ENCODE peak calls at places on chromosomes 12 and 14, in five cellular contexts. Q is adrenal gland; T is pancreas; O is CD8-positive, alpha-beta memory T cell; U is CD4-positive, alpha-beta T cell. N is an unnamed sample. For H3K27me3, the result is how much of the 10 kb centered on the place peaks cover.

GRCh38 chr12:70758494-70758845 is 121.2 kb upstream of the PTPRB start:
- DNase-seq in Q (no peak), T (no peak), O (no peak), U (no peak), N (no peak)

GRCh38 chr12:1559729-1560128 is 34.7 kb downstream of the FBXL14 start:
- DNase-seq in Q (no peak), T (no peak), O (no peak), U (no peak), N (no peak)

GRCh38 chr14:20460458-20461229 is 590 bp downstream of the PIP4P1 start:
- DNase-seq in Q (peak), T (peak), O (peak), U (peak), N (peak)

GRCh38 chr12:24066865-24067264 is 117.4 kb upstream of the SOX5 start:
- DNase-seq in Q (no peak), T (no peak), O (no peak), U (no peak), N (no peak)

GRCh38 chr12:132318618-132319033 is 10.8 kb downstream of the GALNT9 start:
- DNase-seq in Q (no peak), T (no peak), O (no peak), U (no peak), N (no peak)

GRCh38 chr12:26628234-26628633 is 204.8 kb downstream of the ITPR2 start:
- DNase-seq in Q (no peak), T (no peak), O (no peak), U (no peak), N (no peak)

GRCh38 chr12:28057856-28058615 is 85.5 kb upstream of the PTHLH start:
- DNase-seq in Q (no peak), T (no peak), O (no peak), U (no peak), N (no peak)

GRCh38 chr12:91179315-91179714 is 3.3 kb downstream of the DCN start:
- DNase-seq in Q (no peak), T (no peak), O (no peak), U (no peak), N (no peak)

GRCh38 chr12:127811988-127812387 is 455.0 kb upstream of the TMEM132C start:
- DNase-seq in Q (no peak), T (no peak), O (no peak), U (no peak), N (no peak)

GRCh38 chr12:46402451-46402850 is 29.9 kb upstream of the SLC38A2 start:
- DNase-seq in Q (peak), T (no peak), O (no peak), U (no peak), N (no peak)

GRCh38 chr12:47277972-47278448 is 198.3 kb upstream of the AMIGO2 start:
- DNase-seq in Q (no peak), T (no peak), O (no peak), U (no peak), N (no peak)

GRCh38 chr12:25764409-25764808 is 194.1 kb upstream of the RASSF8 start:
- DNase-seq in Q (no peak), T (no peak), O (no peak), U (no peak), N (no peak)

GRCh38 chr12:82040987-82041743 is 282.0 kb upstream of the PPFIA2 start:
- DNase-seq in Q (no peak), T (no peak), O (no peak), U (no peak), N (no peak)

GRCh38 chr12:77841467-77842054 is 10.9 kb downstream of the NAV3 start:
- DNase-seq in Q (peak), T (no peak), O (no peak), U (no peak), N (no peak)

GRCh38 chr14:55374771-55375170 is 36.9 kb downstream of the ATG14 start:
- DNase-seq in Q (no peak), T (no peak), O (no peak), U (no peak), N (no peak)

DNA sequence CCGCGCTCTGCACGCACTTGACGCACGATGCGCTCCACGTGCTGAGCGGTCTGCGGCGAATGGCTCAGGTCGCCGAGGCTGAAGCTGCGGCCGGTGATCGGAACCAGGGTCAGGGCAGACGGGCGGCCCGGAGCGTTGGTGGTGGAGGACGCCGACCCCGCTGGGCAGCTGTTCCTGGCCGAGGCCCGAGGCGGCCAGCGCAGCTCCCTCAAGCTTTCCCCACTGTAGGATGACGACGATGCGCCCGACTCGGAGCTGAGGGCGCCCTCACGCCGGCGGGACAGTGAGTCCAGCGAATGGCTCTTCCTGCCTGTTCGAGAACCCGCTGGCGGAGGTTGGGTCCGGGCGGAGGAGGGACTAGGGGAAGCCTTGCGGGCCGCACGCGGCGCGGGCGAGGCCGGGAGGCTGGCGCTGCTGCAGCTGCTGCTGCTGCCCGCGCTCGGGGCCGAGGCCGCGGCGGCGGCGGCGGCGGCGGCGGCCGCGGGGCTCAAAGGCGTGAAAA is 2.0 kb downstream of the CCDC177 start:
- DNase-seq in Q (no peak), T (no peak), O (no peak), U (no peak), N (peak)
- H3K27me3 ChIP-seq in Q (half or more), T (under half), O (under half), U (half or more), N (under half)

GRCh38 chr12:123962530-123962929 is 10.1 kb downstream of the CCDC92 start:
- DNase-seq in Q (no peak), T (no peak), O (no peak), U (no peak), N (no peak)

GRCh38 chr12:123966596-123966995 is 6.0 kb downstream of the CCDC92 start:
- DNase-seq in Q (no peak), T (no peak), O (no peak), U (no peak), N (no peak)

GRCh38 chr12:123965382-123965781 is 7.2 kb downstream of the CCDC92 start:
- DNase-seq in Q (no peak), T (no peak), O (no peak), U (no peak), N (no peak)

GRCh38 chr12:123961585-123961984 is 11.0 kb downstream of the CCDC92 start:
- DNase-seq in Q (no peak), T (no peak), O (no peak), U (no peak), N (no peak)

GRCh38 chr12:123963829-123964228 is 8.8 kb downstream of the CCDC92 start:
- DNase-seq in Q (no peak), T (no peak), O (no peak), U (no peak), N (no peak)
- H3K27me3 ChIP-seq in Q (under half), T (under half), O (under half), U (under half), N (under half)

GRCh38 chr14:57080691-57081090 is 188.0 kb downstream of the EXOC5 start:
- DNase-seq in Q (no peak), T (no peak), O (no peak), U (no peak), N (no peak)
- H3K27me3 ChIP-seq in Q (under half), T (under half), O (under half), U (under half), N (under half)

DNA sequence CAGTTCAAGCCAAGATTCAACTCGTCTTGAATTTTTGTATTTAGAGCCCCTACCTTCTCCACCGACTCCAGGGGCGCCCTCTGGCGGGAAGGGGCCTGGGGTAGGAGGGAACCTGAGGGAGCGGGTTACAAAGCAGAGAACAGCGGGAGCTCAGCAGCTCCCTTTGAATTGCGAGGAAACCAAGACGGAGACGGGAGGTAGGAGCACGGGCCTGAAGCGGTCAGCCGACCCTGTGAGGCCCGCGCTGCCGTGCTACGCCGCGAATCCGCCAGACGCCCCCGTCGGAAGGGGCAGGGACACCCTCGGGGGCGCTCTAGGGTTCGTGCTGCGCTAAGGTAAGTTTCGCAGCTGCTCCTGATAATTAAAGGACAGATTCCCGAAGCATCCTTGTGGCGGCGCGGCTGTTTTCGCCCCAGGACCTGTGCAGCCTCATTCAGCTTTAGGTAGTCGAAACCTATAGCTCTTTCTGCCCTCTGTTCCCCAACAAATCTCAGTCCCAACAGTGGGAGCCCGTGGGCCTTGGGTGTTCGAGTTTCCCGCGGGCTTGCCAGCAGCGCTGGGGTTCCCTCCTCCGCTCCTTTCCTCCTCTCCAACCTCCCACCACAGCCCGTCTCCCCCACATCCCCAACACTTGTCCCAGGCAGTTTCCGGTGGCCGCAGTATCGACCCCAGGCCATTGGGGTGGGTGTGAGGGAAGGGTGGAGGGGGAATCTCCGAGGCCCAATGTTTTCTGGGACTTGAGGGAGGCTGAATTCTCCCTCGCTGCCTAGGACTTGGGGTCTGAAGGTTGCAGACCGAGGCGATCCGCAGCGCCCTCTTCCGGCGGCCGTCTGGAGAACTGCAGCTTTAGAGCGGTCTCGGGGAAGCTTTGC is 5.1 kb upstream of the NKX2-1 start:
- DNase-seq in Q (no peak), T (no peak), O (no peak), U (no peak), N (peak)
- H3K27me3 ChIP-seq in Q (half or more), T (under half), O (under half), U (half or more), N (under half)

GRCh38 chr14:51576899-51577298 is 74.8 kb upstream of the FRMD6 start:
- DNase-seq in Q (no peak), T (no peak), O (no peak), U (no peak), N (no peak)

GRCh38 chr14:51578853-51579252 is 72.9 kb upstream of the FRMD6 start:
- DNase-seq in Q (no peak), T (no peak), O (no peak), U (no peak), N (no peak)

GRCh38 chr14:51581017-51581881 is 70.5 kb upstream of the FRMD6 start:
- DNase-seq in Q (no peak), T (no peak), O (no peak), U (no peak), N (no peak)

DNA sequence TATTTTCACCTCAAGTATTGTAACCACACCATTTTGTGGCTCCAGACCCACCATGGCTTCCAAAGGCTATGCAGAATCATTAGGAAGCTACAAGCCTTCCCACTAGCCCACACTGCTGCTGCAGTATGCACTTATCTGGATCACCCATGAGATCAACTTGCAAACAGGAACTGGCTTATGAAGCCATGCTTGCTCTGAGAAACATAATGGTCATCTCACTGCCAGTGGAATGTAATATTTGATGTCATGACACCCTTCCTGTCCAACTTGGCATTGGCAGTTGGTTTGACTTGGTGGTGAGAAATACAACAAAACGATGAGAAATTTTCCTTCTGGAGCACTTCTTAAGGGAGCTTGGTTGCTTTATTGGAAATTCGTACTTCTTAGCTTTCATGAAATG is 69.3 kb upstream of the FRMD6 start:
- DNase-seq in Q (no peak), T (no peak), O (no peak), U (no peak), N (no peak)
- H3K27me3 ChIP-seq in Q (under half), T (under half), O (under half), U (under half), N (under half)

DNA sequence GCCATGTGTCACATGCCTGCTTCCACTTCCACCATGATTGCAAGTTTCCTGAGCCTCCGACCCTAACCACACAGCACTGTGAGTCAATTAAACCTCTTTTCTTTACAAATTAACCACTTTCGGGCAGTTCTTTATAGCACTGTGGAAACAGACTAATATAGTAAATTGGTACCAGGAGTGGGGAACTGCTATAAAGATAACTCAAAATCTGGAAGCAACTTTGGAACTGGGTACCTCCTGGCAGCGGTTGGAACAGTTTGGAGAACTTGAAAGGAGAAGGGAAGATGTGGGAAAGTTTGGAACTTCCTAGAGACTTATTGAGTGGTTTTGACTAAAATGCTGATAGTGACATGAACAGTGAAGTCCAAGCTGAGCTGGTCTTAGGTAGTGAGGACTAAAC is 436.1 kb downstream of the TMEM121 start:
- DNase-seq in Q (no peak), T (no peak), O (no peak), U (no peak), N (no peak)
- H3K27me3 ChIP-seq in Q (under half), T (under half), O (under half), U (under half), N (under half)

GRCh38 chr14:94773017-94773681 is 3.2 kb upstream of the GSC start:
- DNase-seq in Q (no peak), T (no peak), O (no peak), U (no peak), N (peak)
- H3K27me3 ChIP-seq in Q (half or more), T (under half), O (under half), U (half or more), N (under half)

DNA sequence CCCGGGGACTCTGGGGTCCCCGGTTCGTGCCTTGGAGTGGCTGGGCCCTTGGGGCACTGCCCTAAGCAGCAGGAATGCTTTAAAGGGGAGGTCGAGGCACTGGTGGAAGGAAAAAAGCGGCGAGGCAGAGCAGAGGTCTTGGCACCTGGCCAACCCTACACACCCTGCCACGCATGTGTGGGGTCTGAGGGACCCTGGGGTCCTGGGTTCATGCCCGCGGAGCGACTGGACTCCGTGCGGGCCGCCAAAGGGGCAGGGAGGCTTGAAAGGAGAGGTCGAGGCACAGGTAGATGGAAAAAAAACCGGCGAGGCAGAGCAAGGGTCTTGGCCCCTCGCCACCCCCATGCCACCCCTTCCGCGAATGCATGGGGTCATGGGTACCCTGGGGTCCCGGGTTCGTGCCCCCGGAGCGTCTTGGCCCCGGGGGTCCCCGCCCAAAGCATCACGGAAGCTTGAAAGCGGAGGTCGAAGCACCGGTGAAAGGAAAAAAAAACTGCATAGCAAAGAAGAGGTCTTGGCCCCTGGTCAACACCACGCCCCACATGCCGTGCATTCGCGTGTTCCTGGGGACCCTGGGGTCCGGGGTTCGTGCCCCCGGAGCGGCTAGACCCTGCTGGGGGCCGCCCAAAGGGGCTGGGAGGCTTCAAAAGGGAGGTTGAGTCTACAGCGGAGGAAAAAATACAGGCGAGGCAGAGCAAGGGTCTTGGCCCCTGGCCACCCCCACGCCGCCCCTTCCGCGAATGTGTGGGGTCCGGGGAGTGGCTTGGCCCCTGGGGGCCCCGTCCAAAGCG is 312.9 kb downstream of the ALG10 start:
- DNase-seq in Q (no peak), T (no peak), O (no peak), U (no peak), N (no peak)
- H3K27me3 ChIP-seq in Q (under half), T (under half), O (under half), U (under half), N (under half)